ENCODE peak calls at places on chromosomes 3 and 15, in nine cellular contexts. T, L, U, R, Q, J, W, Z and M are unnamed samples.

GRCh38 chr3:167887096-167887495 is 151.6 kb downstream of the SERPINI1 start:
- DNase-seq in T (no peak), L (no peak), U (no peak), R (no peak), Q (peak; percentile 18), J (no peak), W (no peak), Z (no peak), M (no peak)

GRCh38 chr3:116524455-116524854 is 79.2 kb upstream of the LSAMP start:
- DNase-seq in T (no peak), L (no peak), U (no peak), R (no peak), Q (no peak), J (no peak), W (no peak), Z (no peak), M (no peak)

GRCh38 chr3:24428470-24428869 is 66.2 kb downstream of the THRB start:
- DNase-seq in T (no peak), L (peak; percentile 16), U (no peak), R (no peak), Q (no peak), J (no peak), W (no peak), Z (no peak), M (no peak)

GRCh38 chr3:22565393-22565792 is 637.7 kb upstream of the UBE2E2 start:
- DNase-seq in T (no peak), L (no peak), U (no peak), R (no peak), Q (no peak), J (no peak), W (no peak), Z (no peak), M (no peak)

GRCh38 chr15:41932511-41932910 is 38.7 kb upstream of the SPTBN5 start:
- DNase-seq in T (no peak), L (no peak), U (no peak), R (no peak), Q (no peak), J (no peak), W (peak; percentile 47), Z (no peak), M (no peak)

GRCh38 chr3:172607305-172608121 is 84.3 kb upstream of the TNFSF10 start:
- DNase-seq in T (peak; percentile 56), L (no peak), U (no peak), R (no peak), Q (peak; percentile 94), J (no peak), W (no peak), Z (peak; percentile 95), M (peak; percentile 93)

GRCh38 chr3:16668776-16669545 is 63.7 kb upstream of the DAZL start:
- DNase-seq in T (no peak), L (no peak), U (no peak), R (no peak), Q (no peak), J (no peak), W (no peak), Z (no peak), M (no peak)

GRCh38 chr3:133887075-133887950 is 8.4 kb downstream of the RAB6B start:
- DNase-seq in T (peak; percentile 2), L (no peak), U (no peak), R (peak; percentile 13), Q (no peak), J (no peak), W (no peak), Z (no peak), M (no peak)

GRCh38 chr3:68893600-68894239 is 38.6 kb downstream of the TAFA4 start:
- DNase-seq in T (no peak), L (no peak), U (peak; percentile 73), R (no peak), Q (peak; percentile 53), J (peak; percentile 58), W (no peak), Z (peak; percentile 54), M (peak; percentile 29)

GRCh38 chr15:89171136-89172072 is 50.0 kb downstream of the RLBP1 start:
- DNase-seq in T (peak; percentile 36), L (peak; percentile 62), U (peak; percentile 82), R (peak; percentile 64), Q (peak; percentile 54), J (peak; percentile 29), W (no peak), Z (peak; percentile 59), M (no peak)

GRCh38 chr3:65361448-65361847 is 673.6 kb upstream of the ADAMTS9 start:
- DNase-seq in T (no peak), L (no peak), U (no peak), R (no peak), Q (no peak), J (no peak), W (no peak), Z (no peak), M (no peak)

GRCh38 chr3:186331043-186331442 is 31.0 kb downstream of the DGKG start:
- DNase-seq in T (no peak), L (no peak), U (no peak), R (no peak), Q (no peak), J (no peak), W (no peak), Z (no peak), M (no peak)

GRCh38 chr3:4512895-4513616 is 19.9 kb downstream of the ITPR1 start:
- DNase-seq in T (peak; percentile 30), L (no peak), U (no peak), R (no peak), Q (peak; percentile 51), J (no peak), W (no peak), Z (peak; percentile 19), M (no peak)

GRCh38 chr3:98259707-98260106 is 4.3 kb upstream of the OR5H6 start:
- DNase-seq in T (no peak), L (no peak), U (peak; percentile 58), R (no peak), Q (no peak), J (peak; percentile 16), W (no peak), Z (no peak), M (no peak)

GRCh38 chr3:38555149-38555840 is 59.2 kb downstream of the EXOG start:
- DNase-seq in T (no peak), L (no peak), U (no peak), R (no peak), Q (no peak), J (no peak), W (peak; percentile 28), Z (no peak), M (no peak)

GRCh38 chr3:122982202-122983185 is 45.1 kb downstream of the SEMA5B start:
- DNase-seq in T (peak; percentile 54), L (no peak), U (no peak), R (no peak), Q (no peak), J (no peak), W (no peak), Z (no peak), M (no peak)

GRCh38 chr3:134918448-134918847 is 123.4 kb downstream of the EPHB1 start:
- DNase-seq in T (no peak), L (no peak), U (peak; percentile 80), R (no peak), Q (no peak), J (peak; percentile 8), W (no peak), Z (no peak), M (no peak)

GRCh38 chr3:47850803-47851417 is 48.0 kb downstream of the DHX30 start:
- DNase-seq in T (no peak), L (no peak), U (no peak), R (no peak), Q (no peak), J (no peak), W (no peak), Z (no peak), M (no peak)
- H3K4me3 ChIP-seq in T (no peak overlapping the region), L (no peak overlapping the region), U (no peak overlapping the region), R (no peak overlapping the region), Q (no peak overlapping the region), J (no peak overlapping the region), W (no peak overlapping the region), Z (no peak overlapping the region), M (no peak overlapping the region)

GRCh38 chr3:51498871-51499790 is 684 bp downstream of the DCAF1 start:
- DNase-seq in T (peak; percentile 93), L (peak; percentile 97), U (peak; percentile 94), R (peak; percentile 94), Q (peak; percentile 96), J (peak; percentile 88), W (peak; percentile 97), Z (peak; percentile 97), M (peak; percentile 87)
- H3K4me3 ChIP-seq in T (peak overlapping the region; percentile 93), L (peak overlapping the region; percentile 96), U (peak overlapping the region; percentile 77), R (peak overlapping the region; percentile 88), Q (peak overlapping the region; percentile 92), J (peak overlapping the region; percentile 94), W (peak overlapping the region; percentile 82), Z (peak overlapping the region; percentile 82), M (peak overlapping the region; percentile 75)

GRCh38 chr15:72197045-72197459 is 535 bp downstream of the GRAMD2A start:
- DNase-seq in T (no peak), L (no peak), U (no peak), R (no peak), Q (no peak), J (no peak), W (no peak), Z (no peak), M (no peak)

GRCh38 chr15:72195101-72195511 is 2.5 kb downstream of the GRAMD2A start:
- DNase-seq in T (no peak), L (no peak), U (peak; percentile 72), R (peak; percentile 53), Q (no peak), J (no peak), W (no peak), Z (no peak), M (no peak)

GRCh38 chr15:72197460-72198409 is at the start of gene GRAMD2A:
- DNase-seq in T (no peak), L (peak; percentile 22), U (no peak), R (peak; percentile 64), Q (peak; percentile 51), J (no peak), W (peak; percentile 86), Z (peak; percentile 42), M (no peak)

GRCh38 chr15:72198410-72199270 is 1.1 kb upstream of the GRAMD2A start:
- DNase-seq in T (no peak), L (no peak), U (no peak), R (peak; percentile 65), Q (no peak), J (no peak), W (no peak), Z (no peak), M (no peak)

DNA sequence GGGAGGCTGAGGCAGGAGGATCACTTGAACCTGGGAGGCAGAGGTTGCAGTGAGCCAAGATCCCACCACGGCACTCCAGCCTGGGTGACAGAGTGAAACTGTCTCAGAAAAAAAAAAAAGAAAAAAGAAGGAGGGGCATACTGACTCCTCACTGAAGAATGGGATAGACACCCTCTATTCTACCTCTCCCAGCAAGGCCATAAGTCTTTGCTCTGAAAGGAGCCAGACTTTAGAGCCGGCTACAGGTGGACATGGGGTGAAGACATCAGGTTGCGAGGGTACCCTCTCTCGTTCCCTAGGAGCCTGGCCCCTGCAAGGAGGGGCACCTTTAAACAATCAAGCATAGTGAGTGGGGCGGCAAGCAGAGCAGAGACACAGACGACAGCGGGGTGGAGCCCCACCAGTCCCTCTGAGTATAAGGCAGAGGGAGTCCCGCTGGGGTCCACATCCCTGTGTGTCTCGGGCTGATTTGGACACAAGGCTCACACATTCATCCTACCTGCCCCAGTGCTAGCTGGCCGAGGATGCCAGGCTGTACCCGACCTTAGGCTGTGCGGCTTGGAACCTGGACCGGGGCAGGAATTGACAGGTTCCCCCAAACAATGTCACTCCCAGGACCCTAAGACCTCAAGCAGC is 1.1 kb downstream of the GRAMD2A start:
- DNase-seq in T (no peak), L (no peak), U (no peak), R (no peak), Q (no peak), J (no peak), W (no peak), Z (no peak), M (no peak)
- H3K4me3 ChIP-seq in T (peak overlapping the region; percentile 45), L (no peak overlapping the region), U (no peak overlapping the region), R (peak overlapping the region; percentile 8), Q (no peak overlapping the region), J (no peak overlapping the region), W (peak overlapping the region; percentile 51), Z (no peak overlapping the region), M (no peak overlapping the region)

GRCh38 chr3:12308517-12308916 is 19.6 kb downstream of the PPARG start:
- DNase-seq in T (no peak), L (no peak), U (no peak), R (no peak), Q (peak; percentile 84), J (no peak), W (no peak), Z (peak; percentile 82), M (peak; percentile 79)
- H3K4me3 ChIP-seq in T (no peak overlapping the region), L (no peak overlapping the region), U (no peak overlapping the region), R (no peak overlapping the region), Q (no peak overlapping the region), J (no peak overlapping the region), W (no peak overlapping the region), Z (no peak overlapping the region), M (no peak overlapping the region)